ENCODE peak calls at places on chromosome 5, in seven cellular contexts. Y is NCI-H446; Z is NCI-H146; P is neuronal stem cell; W is GM06990; E is mucosa of descending colon; V is activated CD8-positive, alpha-beta memory T cell treated with anti-CD3 and anti-CD28 coated beads, Interleukin-2, amount 50 U/mL, for 48 hours. J is an unnamed sample.

GRCh38 chr5:131610198-131611063 is 24.6 kb downstream of the RAPGEF6 start:
- DNase-seq in V (no peak), Z (no peak), Y (no peak), P (no peak), E (no peak), W (no peak), J (no peak)

GRCh38 chr5:999724-1000123 is 8.9 kb upstream of the NKD2 start:
- DNase-seq in E (peak), Z (no peak), Y (no peak), W (no peak), P (no peak), V (no peak), J (no peak)

GRCh38 chr5:98187945-98188344 is 585.5 kb upstream of the RGMB start:
- DNase-seq in V (no peak), Y (no peak), Z (no peak), W (no peak), P (no peak), E (no peak), J (no peak)

GRCh38 chr5:58804331-58804730 is 221.5 kb downstream of the RAB3C start:
- DNase-seq in Y (no peak), P (peak), V (no peak), W (no peak), E (no peak), Z (no peak), J (no peak)

GRCh38 chr5:35835796-35836742 is 20.6 kb upstream of the IL7R start:
- DNase-seq in W (no peak), V (no peak), E (no peak), Y (no peak), P (no peak), Z (no peak), J (no peak)

GRCh38 chr5:119179857-119180641 is 109.2 kb downstream of the DMXL1 start:
- DNase-seq in Z (no peak), E (no peak), W (no peak), Y (no peak), P (no peak), V (no peak), J (no peak)

GRCh38 chr5:126650463-126650862 is 49.7 kb downstream of the PHAX start:
- DNase-seq in E (no peak), V (no peak), P (no peak), Y (no peak), W (no peak), Z (no peak), J (no peak)

GRCh38 chr5:38715671-38716070 is 130.1 kb upstream of the OSMR start:
- DNase-seq in V (no peak), P (peak), W (no peak), Y (no peak), Z (peak), E (no peak), J (no peak)

GRCh38 chr5:57692582-57693487 is 210.2 kb upstream of the ACTBL2 start:
- DNase-seq in E (peak), V (no peak), P (peak), W (no peak), Z (no peak), Y (no peak), J (peak)

GRCh38 chr5:163594951-163595350 is 89.5 kb downstream of the MAT2B start:
- DNase-seq in E (no peak), W (no peak), Z (no peak), Y (no peak), V (no peak), P (no peak), J (no peak)

GRCh38 chr5:110105692-110106091 is 416.0 kb downstream of the MAN2A1 start:
- DNase-seq in E (no peak), Z (no peak), W (no peak), P (no peak), V (no peak), Y (no peak), J (no peak)

J was measured in glutamatergic neuron.